ENCODE peak calls at places on chromosomes 2 and 18, in four cellular contexts. U is naive thymus-derived CD8-positive, alpha-beta T cell; G is epithelial cell of esophagus; E is GM12891. M is an unnamed sample.

GRCh38 chr2:163155279-163155883 is 316.8 kb upstream of the KCNH7 start:
- DNase-seq in U (no peak), G (peak; percentile 56), E (peak; percentile 4), M (peak; percentile 54)

GRCh38 chr2:58047969-58048368 is 1.4 kb downstream of the VRK2 start:
- DNase-seq in U (no peak), G (no peak), E (no peak), M (no peak)

GRCh38 chr2:166180951-166181812 is 53.4 kb upstream of the SCN1A start:
- DNase-seq in U (no peak), G (peak; percentile 61), E (peak; percentile 17), M (peak; percentile 58)

GRCh38 chr2:137928547-137929503 is 35.4 kb upstream of the HNMT start:
- DNase-seq in U (no peak), G (peak; percentile 59), E (no peak), M (no peak)

GRCh38 chr2:222055328-222055727 is 243.5 kb downstream of the PAX3 start:
- DNase-seq in U (no peak), G (no peak), E (no peak), M (no peak)

GRCh38 chr2:43518182-43518581 is 77.7 kb downstream of the THADA start:
- DNase-seq in U (no peak), G (peak; percentile 61), E (no peak), M (no peak)

GRCh38 chr2:207239754-207240494 is 74.2 kb upstream of the KLF7 start:
- DNase-seq in U (peak; percentile 29), G (peak; percentile 94), E (no peak), M (peak; percentile 15)

GRCh38 chr2:204753841-204754240 is 208.6 kb downstream of the PARD3B start:
- DNase-seq in U (no peak), G (no peak), E (no peak), M (no peak)

GRCh38 chr2:206647985-206648384 is 5.7 kb downstream of the FAM237A start:
- DNase-seq in U (no peak), G (peak; percentile 4), E (no peak), M (no peak)

GRCh38 chr2:181679544-181679979 is 755 bp downstream of the NEUROD1 start:
- DNase-seq in U (no peak), G (no peak), E (no peak), M (no peak)

GRCh38 chr18:6219116-6219717 is 195.5 kb downstream of the L3MBTL4 start:
- DNase-seq in U (no peak), G (no peak), E (peak; percentile 21), M (peak; percentile 8)